ENCODE peak calls at places on chromosomes 12 and 14, in four cellular contexts. S, K, L and Z are unnamed samples.

GRCh38 chr14:35533357-35534129 is 421 bp upstream of the INSM2 start:
- DNase-seq in S (peak), K (peak), L (peak), Z (peak)

GRCh38 chr14:28163261-28163660 is 603.3 kb upstream of the FOXG1 start:
- DNase-seq in S (no peak), K (no peak), L (no peak), Z (no peak)

GRCh38 chr14:68247867-68248266 is 428.3 kb downstream of the RAD51B start:
- DNase-seq in S (peak), K (no peak), L (no peak), Z (no peak)

GRCh38 chr14:78836777-78837176 is 666.6 kb downstream of the NRXN3 start:
- DNase-seq in S (peak), K (no peak), L (no peak), Z (peak)

GRCh38 chr12:19778111-19778688 is 338.9 kb downstream of the AEBP2 start:
- DNase-seq in S (peak), K (no peak), L (no peak), Z (no peak)

GRCh38 chr12:4807116-4807783 is 87.0 kb downstream of the GALNT8 start:
- DNase-seq in S (no peak), K (no peak), L (no peak), Z (no peak)

GRCh38 chr12:118360785-118361404 is 11.8 kb downstream of the TAOK3 start:
- DNase-seq in S (peak), K (no peak), L (no peak), Z (no peak)

GRCh38 chr12:57488397-57489156 is 709 bp downstream of the MARS1 start:
- DNase-seq in S (peak), K (no peak), L (no peak), Z (peak)

GRCh38 chr12:12877145-12877544 is 14.2 kb upstream of the GPRC5A start:
- DNase-seq in S (no peak), K (no peak), L (no peak), Z (no peak)

GRCh38 chr12:2667716-2668440 is 126.9 kb upstream of the FKBP4 start:
- DNase-seq in S (no peak), K (no peak), L (peak), Z (no peak)

GRCh38 chr12:54146506-54147145 is 42.2 kb downstream of the SMUG1 start:
- DNase-seq in S (no peak), K (no peak), L (peak), Z (no peak)

GRCh38 chr12:100956311-100956852 is 161.8 kb downstream of the ANO4 start:
- DNase-seq in S (no peak), K (no peak), L (no peak), Z (no peak)

GRCh38 chr12:100953217-100953616 is 158.6 kb downstream of the ANO4 start:
- DNase-seq in S (peak), K (no peak), L (no peak), Z (no peak)

GRCh38 chr12:100954118-100954517 is 159.5 kb downstream of the ANO4 start:
- DNase-seq in S (no peak), K (no peak), L (no peak), Z (no peak)

GRCh38 chr12:100953677-100954076 is 159.1 kb downstream of the ANO4 start:
- DNase-seq in S (no peak), K (no peak), L (no peak), Z (no peak)

GRCh38 chr12:100955139-100955538 is 160.6 kb downstream of the ANO4 start:
- DNase-seq in S (peak), K (no peak), L (no peak), Z (peak)
- H3K27ac ChIP-seq in S (no peak), K (no peak), L (no peak), Z (no peak)

GRCh38 chr12:55706840-55707671 is 648 bp downstream of the ITGA7 start:
- DNase-seq in S (peak), K (no peak), L (peak), Z (peak)

GRCh38 chr12:55704824-55705780 is 2.6 kb downstream of the ITGA7 start:
- DNase-seq in S (no peak), K (no peak), L (peak), Z (peak)

GRCh38 chr12:55703976-55704761 is 3.5 kb downstream of the ITGA7 start:
- DNase-seq in S (no peak), K (no peak), L (peak), Z (peak)

GRCh38 chr12:55707841-55708694 is at the start of gene ITGA7:
- DNase-seq in S (peak), K (peak), L (peak), Z (peak)

DNA sequence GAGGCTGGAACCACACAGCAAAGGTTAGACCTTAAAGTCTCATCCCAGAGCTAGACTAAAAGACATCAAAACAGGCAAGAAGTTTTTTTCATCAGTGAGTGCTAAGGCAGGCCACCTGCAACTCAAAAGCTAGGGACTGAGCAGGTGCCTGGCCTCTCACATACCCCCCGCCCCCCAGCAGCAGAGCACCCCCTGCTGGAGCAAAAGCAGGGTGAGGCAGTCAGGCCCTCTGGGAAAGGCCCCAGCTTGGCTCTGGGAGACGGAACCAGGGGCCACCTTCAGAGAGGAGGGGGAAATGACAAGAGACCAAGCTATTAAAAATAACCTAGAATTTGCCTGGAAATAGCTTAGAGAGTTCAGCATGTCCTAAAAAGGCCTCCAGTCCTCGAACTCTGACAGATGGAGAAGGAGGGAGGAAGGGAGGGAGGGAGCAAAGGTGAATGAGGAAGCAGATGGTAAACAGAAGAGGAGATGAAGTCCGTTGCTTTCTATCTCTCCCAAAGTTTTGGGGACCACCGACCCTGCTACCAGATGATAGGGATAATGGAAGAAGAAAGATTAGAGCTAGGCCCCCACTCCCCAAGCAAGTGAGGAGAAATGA is 1.8 kb downstream of the ITGA7 start:
- DNase-seq in S (no peak), K (no peak), L (peak), Z (peak)
- H3K4me3 ChIP-seq in S (no peak), K (peak), L (peak), Z (peak)

DNA sequence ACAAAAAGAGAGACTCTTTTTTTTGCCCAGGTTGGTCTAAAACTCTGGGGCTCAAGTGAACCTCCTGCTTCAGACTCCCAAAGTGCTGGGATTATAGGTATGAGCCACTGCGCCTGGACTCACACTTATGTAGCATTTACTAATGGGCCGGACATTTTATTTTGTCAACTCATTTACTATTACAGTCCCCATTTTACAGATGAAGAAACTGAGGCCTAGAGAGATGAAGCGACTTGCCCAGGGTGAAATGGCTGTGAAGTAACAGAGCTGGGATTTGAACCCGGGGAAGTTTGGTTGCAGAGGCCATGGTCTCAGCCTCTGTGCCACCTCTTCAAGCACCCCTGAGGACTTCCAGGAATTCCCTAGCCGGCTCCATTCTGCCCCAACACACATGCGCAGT is 9.4 kb downstream of the HPD start:
- DNase-seq in S (no peak), K (no peak), L (no peak), Z (no peak)
- H3K27ac ChIP-seq in S (no peak), K (no peak), L (no peak), Z (no peak)

GRCh38 chr14:23579311-23579630 is 681 bp upstream of the JPH4 start:
- DNase-seq in S (no peak), K (no peak), L (no peak), Z (no peak)

GRCh38 chr14:23579739-23580138 is 1.1 kb upstream of the JPH4 start:
- DNase-seq in S (no peak), K (no peak), L (no peak), Z (no peak)

GRCh38 chr14:23577004-23577681 is 1.4 kb downstream of the JPH4 start:
- DNase-seq in S (peak), K (peak), L (no peak), Z (no peak)

GRCh38 chr14:23577710-23578392 is 739 bp downstream of the JPH4 start:
- DNase-seq in S (no peak), K (no peak), L (no peak), Z (no peak)

DNA sequence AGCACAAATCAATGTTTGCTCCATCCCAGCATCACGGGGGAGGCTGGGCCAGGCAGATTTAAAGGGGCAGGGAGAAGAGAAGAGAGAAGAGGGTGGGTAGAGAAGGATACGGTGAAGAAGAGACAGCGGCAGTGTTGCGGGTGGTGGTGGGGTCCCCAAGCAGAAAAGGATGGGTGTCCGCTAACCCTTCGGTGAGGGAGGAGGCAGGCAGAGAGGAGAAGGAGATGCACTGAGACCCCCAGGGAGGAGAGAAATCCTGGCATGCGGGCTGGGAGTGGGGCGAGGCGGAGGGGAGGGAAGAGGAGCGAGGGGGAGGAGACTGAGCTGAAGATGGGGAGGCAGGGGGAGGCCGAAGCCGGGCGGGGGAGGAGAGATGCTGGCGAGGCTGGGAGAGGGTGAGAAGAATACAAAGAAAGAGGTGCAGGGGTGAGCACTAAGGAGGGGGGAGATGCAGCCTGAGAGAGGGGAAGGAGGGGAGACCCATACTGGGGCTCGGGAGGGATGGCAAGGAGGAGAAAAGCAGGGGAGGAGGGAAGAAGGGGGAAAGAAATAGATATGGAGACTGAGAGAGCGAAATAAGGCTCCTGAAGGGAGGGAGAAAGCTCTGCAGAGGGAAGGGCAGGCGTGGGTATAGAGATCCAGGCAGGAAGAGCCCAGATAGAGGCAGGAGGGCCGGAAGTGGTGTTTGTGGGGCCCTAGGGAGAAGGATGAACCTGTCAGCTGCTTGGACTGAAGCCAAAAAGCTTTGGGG is at the start of gene JPH4:
- DNase-seq in S (no peak), K (peak), L (no peak), Z (peak)
- H3K4me3 ChIP-seq in S (no peak), K (peak), L (no peak), Z (no peak)

GRCh38 chr12:65432606-65433005 is 154.1 kb downstream of the MSRB3 start:
- DNase-seq in S (no peak), K (no peak), L (no peak), Z (no peak)

GRCh38 chr12:65427646-65428045 is 149.2 kb downstream of the MSRB3 start:
- DNase-seq in S (no peak), K (no peak), L (no peak), Z (no peak)

GRCh38 chr12:65434737-65435136 is 156.3 kb downstream of the MSRB3 start:
- DNase-seq in S (peak), K (no peak), L (no peak), Z (no peak)

DNA sequence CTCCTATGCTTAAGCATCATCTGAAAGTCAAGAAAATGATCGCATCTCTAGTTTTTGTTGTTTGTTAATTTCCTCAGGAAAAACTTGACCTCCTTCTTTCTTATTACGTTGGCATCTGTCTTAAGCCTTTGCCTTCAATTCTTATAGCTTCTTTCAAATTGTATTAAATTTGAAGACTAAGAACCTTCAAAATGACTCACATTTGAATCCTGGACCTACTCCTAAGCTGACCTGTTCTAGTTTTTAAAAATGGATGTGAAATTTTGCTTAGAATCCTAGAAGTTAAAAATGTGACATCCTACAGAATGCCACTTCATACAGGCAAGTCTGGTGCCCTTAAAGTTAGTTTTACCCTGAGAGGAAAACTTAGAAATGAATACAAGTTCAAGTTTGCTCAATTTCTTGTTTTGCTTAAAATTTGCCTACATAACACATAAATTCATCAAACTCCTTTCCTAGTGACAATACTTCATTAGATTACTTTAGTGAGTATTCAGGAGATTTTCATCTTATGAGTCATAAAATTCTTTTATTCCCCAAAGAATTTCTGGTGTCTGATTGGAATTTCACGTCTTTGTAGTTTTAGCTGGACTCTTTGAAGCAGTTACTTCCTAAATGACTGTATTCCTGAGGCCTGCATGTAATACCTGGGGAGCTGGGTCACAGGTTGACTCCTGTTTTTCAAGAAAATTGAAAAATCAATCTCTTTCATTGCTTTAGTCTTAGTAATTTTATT is 152.3 kb downstream of the MSRB3 start:
- DNase-seq in S (peak), K (no peak), L (no peak), Z (no peak)
- H3K27ac ChIP-seq in S (peak), K (no peak), L (no peak), Z (peak)

DNA sequence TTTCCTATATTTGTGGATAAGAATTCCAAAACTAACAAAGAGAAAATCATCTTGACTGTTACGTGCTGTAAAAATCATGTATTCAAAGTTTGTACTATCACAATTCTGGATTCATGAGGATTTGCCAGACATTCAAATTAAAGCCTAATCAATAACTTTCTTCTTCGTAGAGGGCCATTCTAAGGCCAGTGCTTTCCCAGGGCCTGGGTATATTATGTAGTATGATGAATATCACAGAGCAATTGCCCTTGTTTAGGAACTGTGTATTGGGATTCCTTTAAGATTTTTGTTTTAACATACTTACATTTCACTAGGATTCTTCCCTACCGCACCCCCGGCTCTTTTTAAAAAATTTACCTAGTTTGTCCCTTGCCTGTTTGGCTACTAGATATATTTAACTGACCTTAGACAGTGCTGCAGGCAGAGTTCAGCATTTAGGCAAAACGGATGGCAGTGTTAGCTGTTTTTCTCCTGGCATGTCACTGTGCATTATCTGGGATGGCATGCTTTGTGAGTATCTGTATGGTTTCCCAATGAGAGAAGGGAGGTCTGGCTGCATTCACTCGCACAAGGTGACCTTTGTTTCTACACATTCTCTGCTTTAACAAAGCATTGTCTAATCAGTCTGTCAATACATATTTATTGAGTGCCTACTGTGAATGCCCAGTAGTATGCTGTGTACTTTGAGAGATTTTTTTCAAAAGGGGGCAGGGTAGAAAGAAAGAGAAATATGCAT is 63.2 kb downstream of the ERC1 start:
- DNase-seq in S (no peak), K (no peak), L (no peak), Z (no peak)
- H3K4me3 ChIP-seq in S (no peak), K (no peak), L (no peak), Z (no peak)